ENCODE peak calls at places on chromosome 19, in nine cellular contexts. F is hepatocyte, H is OCI-LY7, S is neural progenitor cell, O is GM23338, N is MM.1S, B is PC-3, I is SK-N-SH, A is HCT116. U is an unnamed sample.

GRCh38 chr19:52734893-52735661 is at the start of gene ZNF611:
- DNase-seq in B (peak), I (peak), A (peak), F (peak), H (peak), N (peak), O (peak), S (peak), U (peak)

GRCh38 chr19:35871611-35872010 is 3.2 kb downstream of the APLP1 start:
- DNase-seq in B (no peak), I (no peak), F (no peak), O (no peak), S (no peak), H (no peak), A (no peak), N (no peak), U (no peak)

GRCh38 chr19:21328402-21328801 is 808 bp downstream of the ZNF708 start:
- DNase-seq in F (no peak), N (no peak), O (peak), I (peak), A (no peak), B (no peak), H (peak), S (peak), U (no peak)

GRCh38 chr19:51375504-51376221 is 3.2 kb upstream of the NKG7 start:
- DNase-seq in H (no peak), B (no peak), I (no peak), F (no peak), N (no peak), O (no peak), A (no peak), S (no peak), U (no peak)

GRCh38 chr19:1767464-1767933 is 14.2 kb downstream of the ONECUT3 start:
- DNase-seq in A (no peak), F (peak), N (peak), B (peak), S (peak), O (no peak), I (peak), H (peak), U (peak)

GRCh38 chr19:2469102-2469914 is 6.6 kb upstream of the GADD45B start:
- DNase-seq in N (peak), B (peak), A (peak), S (no peak), O (peak), I (no peak), F (peak), H (no peak), U (peak)

GRCh38 chr19:44684892-44685847 is 13.8 kb upstream of the CEACAM16 start:
- DNase-seq in S (peak), B (peak), I (no peak), F (peak), H (no peak), N (no peak), O (peak), A (peak), U (peak)

GRCh38 chr19:28960986-28961705 is 251.8 kb downstream of the UQCRFS1 start:
- DNase-seq in S (no peak), I (no peak), F (no peak), H (no peak), N (no peak), O (no peak), A (no peak), B (no peak), U (peak)

GRCh38 chr19:42330521-42330835 is 5.0 kb downstream of the MEGF8 start:
- DNase-seq in H (no peak), B (no peak), I (no peak), N (no peak), O (no peak), A (no peak), F (no peak), S (no peak), U (peak)

GRCh38 chr19:12913011-12913561 is 6.0 kb downstream of the SYCE2 start:
- DNase-seq in S (peak), N (no peak), A (no peak), B (peak), I (peak), O (peak), F (peak), H (no peak), U (peak)

GRCh38 chr19:40445637-40445944 is 1.5 kb upstream of the SERTAD3 start:
- DNase-seq in I (no peak), S (no peak), O (no peak), F (no peak), H (no peak), B (no peak), A (no peak), N (no peak), U (no peak)

GRCh38 chr19:40444181-40445005 is at the start of gene SERTAD3:
- DNase-seq in N (peak), B (peak), I (peak), H (peak), F (peak), A (peak), O (peak), S (peak), U (peak)

GRCh38 chr19:40445006-40445312 is 824 bp upstream of the SERTAD3 start:
- DNase-seq in S (no peak), F (no peak), N (no peak), B (no peak), A (no peak), O (no peak), H (no peak), I (no peak), U (no peak)

GRCh38 chr19:40443930-40444180 is 280 bp downstream of the SERTAD3 start:
- DNase-seq in O (peak), H (peak), A (no peak), B (no peak), I (no peak), F (no peak), N (no peak), S (no peak), U (no peak)

GRCh38 chr19:40445945-40446784 is 2.0 kb upstream of the SERTAD3 start:
- DNase-seq in N (no peak), I (no peak), H (no peak), A (no peak), F (peak), B (peak), O (peak), S (peak), U (peak)
- TF ChIP-seq EZH2phosphoT487 in N (no peak), I (no peak), H (no peak), A (no peak), F (no peak), B (no peak), O (no peak), S (no peak), U (no peak)

DNA sequence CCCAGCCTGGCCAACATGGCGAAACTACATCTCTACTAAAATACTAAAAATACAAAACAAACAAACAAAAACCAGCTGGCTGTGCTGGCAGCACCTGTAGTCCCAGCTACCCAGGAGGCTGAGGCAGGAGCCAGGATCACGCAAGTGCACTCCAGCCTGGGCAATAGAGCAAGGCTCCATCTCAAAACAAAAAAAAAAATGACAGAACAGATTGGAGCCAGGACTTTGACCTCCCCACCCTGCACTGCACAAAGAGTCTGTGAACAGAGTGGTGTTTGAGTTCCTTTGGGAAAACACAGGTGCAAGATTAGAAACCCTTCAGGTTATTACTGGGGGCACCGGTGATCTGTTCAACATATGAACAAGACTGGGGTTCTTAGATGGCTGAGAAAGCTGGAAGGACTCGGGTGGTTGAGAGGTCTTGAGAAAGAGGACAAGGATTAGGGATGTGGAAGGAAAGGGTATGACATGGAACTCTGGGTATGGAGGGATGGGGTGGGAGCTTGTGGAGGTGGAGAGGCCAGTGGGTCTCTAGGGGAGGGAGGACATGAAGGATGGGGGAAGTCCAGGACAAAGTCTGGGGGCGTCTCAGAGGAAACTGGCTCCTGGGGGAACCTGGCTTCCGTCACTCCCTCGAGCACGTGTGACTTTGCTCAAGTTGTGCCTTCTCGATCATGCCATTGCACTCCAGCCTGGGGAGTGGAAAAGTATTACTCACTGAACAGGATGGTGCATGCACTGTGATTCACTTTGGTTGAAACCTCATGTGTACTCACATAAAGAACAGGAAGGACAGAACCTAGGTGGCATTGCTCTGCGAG is 25.9 kb downstream of the RCN3 start:
- DNase-seq in A (no peak), B (peak), O (no peak), N (no peak), S (no peak), I (no peak), H (no peak), F (peak), U (peak)
- TF ChIP-seq EZH2phosphoT487 in A (no peak), B (no peak), O (no peak), N (no peak), S (no peak), I (no peak), H (no peak), F (no peak), U (no peak)

DNA sequence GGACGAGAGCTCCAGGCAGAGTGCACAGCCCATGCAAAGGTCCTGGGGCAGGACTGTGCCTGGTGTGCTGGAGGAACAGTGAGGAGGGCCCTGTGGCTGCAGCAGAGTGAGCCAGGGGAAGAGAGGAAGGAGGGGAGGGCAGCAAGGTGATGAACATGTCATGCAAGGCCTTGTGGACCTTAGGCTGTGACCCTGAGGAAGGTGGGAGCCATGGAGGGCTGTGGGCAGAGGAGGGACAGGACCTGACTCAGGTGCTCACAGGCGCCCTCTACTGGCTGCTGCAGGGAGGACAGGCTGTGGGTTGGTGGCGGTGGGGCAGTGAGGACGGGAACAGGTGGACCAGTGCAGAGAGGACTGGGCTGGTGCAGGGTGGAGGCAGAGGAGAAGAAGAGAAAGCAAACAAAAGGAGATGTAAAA is 170.3 kb downstream of the PTPRS start:
- DNase-seq in N (no peak), I (peak), B (no peak), S (no peak), O (peak), F (no peak), H (peak), A (no peak), U (no peak)
- TF ChIP-seq EZH2phosphoT487 in N (no peak), I (no peak), B (no peak), S (no peak), O (no peak), F (no peak), H (no peak), A (no peak), U (no peak)

GRCh38 chr19:58277197-58277596 is 1.6 kb upstream of the ZNF8 start:
- DNase-seq in H (no peak), O (no peak), N (no peak), F (no peak), B (no peak), I (no peak), S (no peak), A (no peak), U (no peak)
- TF ChIP-seq EZH2phosphoT487 in H (no peak), O (no peak), N (no peak), F (no peak), B (no peak), I (no peak), S (no peak), A (no peak), U (no peak)

GRCh38 chr19:4090351-4091220 is 23.9 kb upstream of the ZBTB7A start:
- DNase-seq in S (no peak), A (no peak), B (no peak), N (no peak), I (no peak), F (no peak), O (no peak), H (no peak), U (no peak)

GRCh38 chr19:4089946-4090345 is 23.2 kb upstream of the ZBTB7A start:
- DNase-seq in O (no peak), F (no peak), I (no peak), N (no peak), B (no peak), A (no peak), S (no peak), H (no peak), U (no peak)

GRCh38 chr19:4088065-4088679 is 21.5 kb upstream of the ZBTB7A start:
- DNase-seq in S (no peak), B (no peak), I (no peak), O (no peak), A (no peak), H (no peak), F (no peak), N (no peak), U (no peak)

GRCh38 chr19:4088975-4089374 is 22.3 kb upstream of the ZBTB7A start:
- DNase-seq in B (no peak), N (no peak), O (no peak), I (no peak), F (no peak), A (no peak), H (no peak), S (no peak), U (no peak)

DNA sequence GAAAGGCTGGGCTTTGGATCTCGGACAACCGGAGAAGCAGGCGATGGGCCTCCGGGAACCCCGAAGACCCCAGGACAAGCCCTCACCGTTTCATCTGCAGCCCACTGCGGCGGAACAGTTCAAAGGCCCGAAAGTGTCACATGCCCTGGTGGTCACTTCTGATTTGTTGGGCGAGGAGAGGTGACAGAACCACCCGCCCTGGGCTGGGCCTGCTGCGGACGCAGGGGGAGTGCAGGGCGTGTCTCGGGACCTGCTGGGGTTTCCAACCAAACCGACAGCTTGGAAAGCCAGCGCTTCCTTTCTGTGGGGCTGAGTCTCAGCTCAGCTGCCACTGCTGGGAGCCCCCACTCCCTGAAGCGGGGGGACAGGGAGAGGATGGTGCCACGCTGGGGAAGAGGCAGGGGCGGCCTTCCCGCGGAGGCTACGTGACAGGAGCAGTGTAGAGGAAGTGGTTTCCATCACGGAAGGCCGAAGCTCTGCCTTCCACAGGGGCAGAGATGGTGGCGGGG is 22.8 kb upstream of the ZBTB7A start:
- DNase-seq in F (no peak), S (no peak), B (no peak), N (no peak), H (no peak), A (no peak), I (no peak), O (peak), U (no peak)
- TF ChIP-seq EZH2phosphoT487 in F (no peak), S (no peak), B (no peak), N (no peak), H (no peak), A (no peak), I (no peak), O (no peak), U (no peak)

GRCh38 chr19:55266840-55267239 is 8.0 kb upstream of the PPP6R1 start:
- DNase-seq in N (no peak), I (no peak), S (no peak), H (no peak), B (no peak), F (no peak), A (no peak), O (no peak), U (no peak)

GRCh38 chr19:55270172-55270942 is 9.6 kb downstream of the HSPBP1 start:
- DNase-seq in I (no peak), H (no peak), A (no peak), S (no peak), N (no peak), O (no peak), F (no peak), B (no peak), U (no peak)

GRCh38 chr19:55272142-55272541 is 7.8 kb downstream of the HSPBP1 start:
- DNase-seq in S (no peak), A (no peak), N (no peak), O (peak), H (no peak), I (no peak), F (no peak), B (no peak), U (peak)

GRCh38 chr19:55266404-55266803 is 7.6 kb upstream of the PPP6R1 start:
- DNase-seq in I (no peak), N (no peak), H (no peak), A (no peak), O (no peak), B (no peak), S (no peak), F (no peak), U (no peak)

DNA sequence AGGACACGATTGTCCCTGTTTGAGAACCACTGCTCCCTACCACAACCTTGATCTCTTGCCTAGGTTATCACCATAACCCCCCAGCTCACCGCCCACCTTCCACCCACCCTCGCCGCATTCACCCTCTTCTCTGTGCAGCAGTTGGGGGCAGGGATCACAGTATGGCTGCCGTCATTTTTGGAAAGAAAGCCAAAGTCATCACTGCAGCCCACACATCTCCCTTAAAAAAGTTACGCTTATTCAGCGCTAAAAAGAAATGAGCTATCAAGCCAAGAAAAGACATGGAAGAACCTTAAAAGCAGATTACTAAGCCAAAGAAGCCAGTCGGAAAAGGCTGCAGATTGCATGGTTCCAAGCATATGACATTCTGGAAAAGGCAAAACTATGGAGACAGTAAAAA is 10.5 kb upstream of the PPP6R1 start:
- DNase-seq in B (no peak), I (no peak), N (no peak), F (no peak), A (no peak), O (no peak), S (no peak), H (no peak), U (no peak)
- TF ChIP-seq EZH2phosphoT487 in B (no peak), I (no peak), N (no peak), F (no peak), A (no peak), O (no peak), S (no peak), H (no peak), U (no peak)

DNA sequence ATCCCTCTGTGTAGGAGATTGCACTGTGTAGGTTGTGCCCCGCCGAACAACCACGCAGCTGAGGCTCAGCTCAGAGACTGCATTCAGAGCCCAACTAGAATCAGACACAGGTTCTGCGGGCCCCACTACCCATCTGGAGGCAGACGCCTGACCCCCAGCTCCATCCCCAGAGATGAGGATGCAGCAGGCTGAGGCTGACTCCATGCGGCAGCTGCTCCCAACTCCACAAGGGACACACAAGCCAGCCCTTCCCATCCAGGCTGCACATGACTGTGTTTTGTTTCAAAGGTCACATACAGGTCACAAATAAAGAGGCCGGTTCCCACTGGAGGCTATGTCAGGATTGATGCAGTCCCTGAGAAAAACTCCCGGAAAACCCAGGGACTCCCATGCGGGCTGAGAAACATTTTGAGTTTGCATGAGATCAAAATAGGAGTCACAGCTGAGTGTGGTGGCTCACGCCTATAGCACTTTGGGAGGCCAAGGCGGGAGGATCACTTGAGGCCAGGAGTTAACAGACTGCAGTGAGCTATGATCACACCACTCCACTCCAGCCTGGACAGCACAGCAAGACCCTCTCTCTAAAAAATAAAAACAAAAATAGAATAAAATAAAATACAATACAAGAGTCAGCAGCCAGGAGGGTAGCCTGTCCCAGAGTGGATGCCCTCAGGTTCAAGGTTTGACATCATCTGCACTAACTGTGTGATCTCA is 14.0 kb downstream of the ELL start:
- DNase-seq in H (no peak), N (no peak), O (no peak), A (no peak), I (no peak), F (no peak), B (no peak), S (no peak), U (no peak)
- TF ChIP-seq EZH2phosphoT487 in H (no peak), N (no peak), O (no peak), A (no peak), I (no peak), F (no peak), B (no peak), S (no peak), U (no peak)